ENCODE peak calls at places on chromosomes 12 and 14, in four cellular contexts. L is GM12878, F is K562, T is SK-N-SH. I is an unnamed sample.
A peak's percentile ranks its signal among the peaks of the same experiment; 100 is the strongest.

GRCh38 chr14:41404121-41404520 is 202.6 kb upstream of the LRFN5 start:
- DNase-seq in L (no peak), T (no peak), F (no peak), I (no peak)

GRCh38 chr12:105480162-105480561 is 149.7 kb downstream of the C12orf75 start:
- DNase-seq in L (no peak), F (no peak), T (no peak), I (no peak)

GRCh38 chr12:124940393-124941169 is 26.1 kb upstream of the UBC start:
- DNase-seq in T (peak; percentile 82), F (peak; percentile 82), L (peak; percentile 82), I (peak; percentile 84)

GRCh38 chr14:89519000-89519399 is 102.0 kb upstream of the FOXN3 start:
- DNase-seq in F (no peak), T (no peak), L (no peak), I (no peak)

GRCh38 chr12:72141381-72141780 is 130.8 kb upstream of the TRHDE start:
- DNase-seq in T (peak; percentile 5), L (peak; percentile 31), F (peak; percentile 27), I (peak; percentile 5)

GRCh38 chr14:71361335-71361734 is 454.1 kb downstream of the PCNX1 start:
- DNase-seq in L (no peak), T (no peak), F (peak; percentile 31), I (peak; percentile 40)

GRCh38 chr14:20597108-20597507 is 5.9 kb upstream of the RNASE12 start:
- DNase-seq in L (no peak), T (no peak), F (no peak), I (no peak)

GRCh38 chr14:24095196-24096068 is 1.3 kb downstream of the PCK2 start:
- DNase-seq in L (peak; percentile 92), T (peak; percentile 78), F (peak; percentile 77), I (peak; percentile 100)

GRCh38 chr12:17652436-17652835 is 437.6 kb downstream of the RERGL start:
- DNase-seq in F (no peak), L (no peak), T (no peak), I (no peak)

GRCh38 chr12:124294686-124295315 is at the start of gene RFLNA:
- DNase-seq in L (no peak), T (peak; percentile 78), F (no peak), I (no peak)

GRCh38 chr12:64273527-64274403 is 51.7 kb upstream of the KICS2 start:
- DNase-seq in T (peak; percentile 30), L (no peak), F (no peak), I (peak; percentile 6)

GRCh38 chr14:29458547-29458946 is 469.1 kb downstream of the PRKD1 start:
- DNase-seq in F (no peak), T (no peak), L (no peak), I (no peak)

GRCh38 chr14:54186821-54187365 is 209.9 kb upstream of the CDKN3 start:
- DNase-seq in T (no peak), L (no peak), F (no peak), I (no peak)

GRCh38 chr12:90333939-90334338 is 621.0 kb downstream of the CCER1 start:
- DNase-seq in F (no peak), T (no peak), L (no peak), I (no peak)

GRCh38 chr12:56688129-56688845 is at the start of gene PTGES3:
- DNase-seq in T (peak; percentile 97), F (peak; percentile 93), L (peak; percentile 92), I (peak; percentile 91)

DNA sequence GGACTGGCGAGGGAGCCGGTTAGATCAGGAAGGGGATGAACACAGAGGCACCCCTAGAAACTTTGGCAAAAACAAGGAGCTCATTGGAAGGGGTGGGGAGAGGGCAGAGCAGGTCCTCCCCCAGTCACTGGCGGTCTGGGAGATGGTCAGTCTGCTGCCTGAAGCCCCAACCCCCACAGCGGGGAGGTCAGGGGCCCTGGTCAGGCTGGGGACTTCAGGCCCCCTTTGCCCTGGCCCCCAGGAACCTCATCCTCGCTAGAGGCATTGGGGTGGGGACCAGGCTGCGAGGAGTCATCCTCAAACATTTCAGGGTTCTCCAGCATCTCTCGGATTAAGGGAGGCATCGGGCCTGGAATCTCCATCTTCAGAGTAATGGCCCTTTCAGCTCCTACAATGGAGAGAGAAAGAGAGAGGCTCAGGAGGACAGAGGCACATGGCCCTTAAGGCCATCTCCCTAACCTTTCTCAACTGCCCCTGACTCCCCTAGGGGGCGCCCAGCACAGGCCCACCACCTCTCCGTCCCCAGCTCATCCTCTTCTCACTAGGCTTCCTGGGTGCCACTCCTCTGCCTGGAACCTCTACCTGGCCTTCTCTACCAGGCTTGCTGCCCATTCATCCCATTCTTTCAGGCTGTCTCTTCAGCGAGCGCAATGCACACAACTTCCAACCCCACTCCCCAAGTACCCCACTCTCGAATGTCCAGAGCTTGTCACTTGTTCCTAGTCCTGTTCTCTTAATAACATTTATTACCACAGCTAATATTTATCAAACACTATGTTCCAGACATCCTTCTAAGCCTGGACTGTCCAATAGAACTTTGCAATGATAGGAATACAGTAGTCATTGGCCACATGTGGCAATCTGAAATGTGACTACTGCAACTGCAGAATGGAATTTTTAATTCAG is 4.7 kb upstream of the ITGB7 start:
- DNase-seq in L (no peak), T (peak; percentile 62), F (peak; percentile 69), I (no peak)
- TF ChIP-seq NFIC in L (no peak), T (no peak), F (no peak), I (no peak)

DNA sequence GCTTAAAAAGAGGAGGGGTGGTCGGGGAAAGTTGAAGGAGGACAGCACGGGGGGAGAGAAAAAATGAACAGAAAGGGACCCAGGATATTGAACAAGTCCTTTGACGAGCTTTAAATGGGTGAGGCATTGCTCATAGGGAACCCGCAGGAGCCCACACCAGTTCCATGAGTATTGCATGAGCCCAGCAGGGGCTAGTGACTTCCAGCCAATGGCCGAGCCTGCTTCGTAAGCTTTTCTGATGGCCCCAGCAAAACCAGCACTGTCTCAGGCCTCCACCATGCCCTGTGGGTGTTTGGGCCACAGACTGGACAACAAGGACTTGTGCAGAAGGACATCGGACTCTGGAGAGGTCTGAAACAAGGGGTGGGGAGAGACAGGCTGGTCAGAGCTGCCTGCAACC is 109.5 kb downstream of the ZFP36L1 start:
- DNase-seq in T (no peak), L (no peak), F (no peak), I (no peak)
- TF ChIP-seq MXI1 in T (no peak), L (no peak), F (no peak), I (no peak)

GRCh38 chr12:3772380-3772779 is 19.5 kb upstream of the CRACR2A start:
- DNase-seq in F (no peak), L (no peak), T (no peak), I (no peak)
- TF ChIP-seq NFIC in F (no peak), L (no peak), T (no peak), I (no peak)

DNA sequence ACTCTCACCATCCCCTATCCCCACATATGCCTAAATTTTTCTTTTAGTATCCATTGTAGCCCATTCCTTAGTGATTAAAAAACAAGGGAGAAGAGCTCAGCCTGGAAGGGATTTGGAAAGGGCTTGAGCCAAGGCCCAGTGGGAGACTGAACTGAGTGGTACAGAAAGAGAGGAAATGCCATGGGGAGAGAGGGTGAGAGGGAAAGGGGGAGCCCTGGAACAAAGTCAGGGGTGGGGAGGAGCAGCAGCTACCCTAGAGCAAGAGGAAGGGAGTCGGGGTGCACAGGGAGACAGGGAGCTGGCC is 2.6 kb upstream of the ATN1 start:
- DNase-seq in L (no peak), F (no peak), T (no peak), I (no peak)
- TF ChIP-seq MXI1 in L (no peak), F (no peak), T (no peak), I (no peak)

GRCh38 chr14:86897224-86897623 is 1095.8 kb downstream of the GALC start:
- DNase-seq in L (no peak), T (no peak), F (no peak), I (no peak)
- TF ChIP-seq NFIC in L (no peak), T (no peak), F (no peak), I (no peak)